ENCODE peak calls at places on chromosomes 7 and 10, in eight cellular contexts. One of them, this sample, is unnamed.

GRCh38 chr7:33054261-33054964 is 8.2 kb downstream of the NT5C3A start:
- DNase-seq in A549: no peak
- DNase-seq in bronchial epithelial cell: peak
- DNase-seq in GM12878: no peak
- DNase-seq in mucosa of descending colon: no peak
- DNase-seq in lower lobe of right lung: no peak
- DNase-seq in tibial nerve: no peak
- DNase-seq in GM12865: no peak
- DNase-seq in this sample: no peak

GRCh38 chr7:131544449-131545425 is 11.7 kb downstream of the PODXL start:
- DNase-seq in mucosa of descending colon: no peak
- DNase-seq in bronchial epithelial cell: no peak
- DNase-seq in GM12878: no peak
- DNase-seq in A549: no peak
- DNase-seq in lower lobe of right lung: no peak
- DNase-seq in GM12865: peak
- DNase-seq in tibial nerve: no peak
- DNase-seq in this sample: no peak

GRCh38 chr10:12729885-12730284 is 271.6 kb downstream of the CCDC3 start:
- DNase-seq in A549: no peak
- DNase-seq in tibial nerve: no peak
- DNase-seq in lower lobe of right lung: no peak
- DNase-seq in GM12865: no peak
- DNase-seq in GM12878: no peak
- DNase-seq in mucosa of descending colon: no peak
- DNase-seq in bronchial epithelial cell: no peak
- DNase-seq in this sample: peak

GRCh38 chr7:155721056-155721455 is 76.6 kb downstream of the RBM33 start:
- DNase-seq in mucosa of descending colon: no peak
- DNase-seq in lower lobe of right lung: no peak
- DNase-seq in bronchial epithelial cell: no peak
- DNase-seq in GM12865: peak
- DNase-seq in GM12878: no peak
- DNase-seq in tibial nerve: no peak
- DNase-seq in A549: no peak
- DNase-seq in this sample: no peak

GRCh38 chr10:82969405-82969804 is 1094.4 kb downstream of the NRG3 start:
- DNase-seq in GM12878: no peak
- DNase-seq in GM12865: peak
- DNase-seq in mucosa of descending colon: no peak
- DNase-seq in tibial nerve: no peak
- DNase-seq in A549: no peak
- DNase-seq in bronchial epithelial cell: peak
- DNase-seq in lower lobe of right lung: no peak
- DNase-seq in this sample: no peak

GRCh38 chr10:110671788-110672579 is 27.8 kb downstream of the RBM20 start:
- DNase-seq in bronchial epithelial cell: peak
- DNase-seq in mucosa of descending colon: peak
- DNase-seq in tibial nerve: no peak
- DNase-seq in GM12878: peak
- DNase-seq in lower lobe of right lung: peak
- DNase-seq in A549: peak
- DNase-seq in GM12865: peak
- DNase-seq in this sample: peak

GRCh38 chr10:3681642-3682554 is 103.1 kb downstream of the KLF6 start:
- DNase-seq in lower lobe of right lung: no peak
- DNase-seq in A549: no peak
- DNase-seq in bronchial epithelial cell: no peak
- DNase-seq in GM12878: no peak
- DNase-seq in mucosa of descending colon: no peak
- DNase-seq in GM12865: no peak
- DNase-seq in tibial nerve: no peak
- DNase-seq in this sample: peak

GRCh38 chr10:99531026-99531695 is 1.6 kb upstream of the NKX2-3 start:
- DNase-seq in A549: no peak
- DNase-seq in bronchial epithelial cell: no peak
- DNase-seq in GM12878: no peak
- DNase-seq in mucosa of descending colon: no peak
- DNase-seq in GM12865: no peak
- DNase-seq in lower lobe of right lung: no peak
- DNase-seq in tibial nerve: no peak
- DNase-seq in this sample: no peak

GRCh38 chr7:46854958-46855473 is 726.9 kb downstream of the TNS3 start:
- DNase-seq in GM12878: no peak
- DNase-seq in GM12865: no peak
- DNase-seq in A549: no peak
- DNase-seq in bronchial epithelial cell: peak
- DNase-seq in mucosa of descending colon: no peak
- DNase-seq in tibial nerve: no peak
- DNase-seq in lower lobe of right lung: no peak
- DNase-seq in this sample: no peak

DNA sequence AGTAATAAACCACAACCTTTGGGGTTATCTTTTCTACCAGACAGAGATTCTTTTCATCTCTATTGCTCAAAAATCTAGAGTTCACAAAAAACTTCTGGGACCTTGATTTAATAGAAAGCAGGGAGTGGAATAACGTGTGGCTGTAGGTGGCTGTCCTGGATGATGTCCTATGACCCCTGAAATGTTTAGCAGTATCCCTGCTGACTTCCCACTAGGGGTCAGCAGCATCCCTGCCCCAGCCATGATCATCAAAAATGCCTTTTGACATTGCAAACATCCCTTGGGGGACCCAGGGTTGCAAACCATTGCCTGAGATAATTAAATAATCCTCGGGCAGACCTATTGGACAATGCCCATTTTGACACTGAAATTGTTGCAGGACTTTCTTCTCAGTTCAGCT is 177.1 kb downstream of the USP6NL start:
- DNase-seq in tibial nerve: no peak
- DNase-seq in lower lobe of right lung: no peak
- DNase-seq in bronchial epithelial cell: no peak
- DNase-seq in GM12865: peak
- DNase-seq in A549: peak
- DNase-seq in GM12878: no peak
- DNase-seq in mucosa of descending colon: no peak
- DNase-seq in this sample: no peak
- TF ChIP-seq CTCF in tibial nerve: no peak
- TF ChIP-seq CTCF in lower lobe of right lung: peak
- TF ChIP-seq CTCF in bronchial epithelial cell: no peak
- TF ChIP-seq CTCF in GM12865: peak
- TF ChIP-seq CTCF in A549: peak
- TF ChIP-seq CTCF in GM12878: peak
- TF ChIP-seq CTCF in mucosa of descending colon: no peak
- TF ChIP-seq CTCF in this sample: peak

DNA sequence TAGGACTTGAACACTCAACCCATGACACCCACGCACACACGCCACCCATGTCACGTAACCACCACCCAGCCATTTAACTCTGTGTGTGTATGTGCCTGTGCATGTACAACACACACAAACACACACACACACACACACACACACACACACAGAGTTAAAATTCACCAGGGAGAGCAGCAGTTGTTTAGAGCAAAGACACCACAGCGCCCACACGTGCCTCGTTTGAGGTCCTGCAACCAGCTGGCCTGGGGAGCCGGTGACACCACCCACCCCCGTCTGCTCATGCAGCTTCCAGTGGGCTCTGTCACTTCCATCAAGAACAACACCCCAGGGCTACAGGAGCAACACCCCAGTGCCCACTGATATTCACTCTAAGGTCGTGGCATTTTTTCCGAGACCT is 97.4 kb downstream of the ELFN1 start:
- DNase-seq in lower lobe of right lung: no peak
- DNase-seq in GM12878: no peak
- DNase-seq in A549: no peak
- DNase-seq in GM12865: no peak
- DNase-seq in tibial nerve: no peak
- DNase-seq in mucosa of descending colon: no peak
- DNase-seq in bronchial epithelial cell: no peak
- DNase-seq in this sample: no peak
- TF ChIP-seq CTCF in lower lobe of right lung: no peak
- TF ChIP-seq CTCF in GM12878: no peak
- TF ChIP-seq CTCF in A549: no peak
- TF ChIP-seq CTCF in GM12865: no peak
- TF ChIP-seq CTCF in tibial nerve: no peak
- TF ChIP-seq CTCF in mucosa of descending colon: no peak
- TF ChIP-seq CTCF in bronchial epithelial cell: no peak
- TF ChIP-seq CTCF in this sample: peak

GRCh38 chr10:92573798-92574544 is at the start of gene IDE:
- DNase-seq in GM12878: peak
- DNase-seq in A549: peak
- DNase-seq in mucosa of descending colon: peak
- DNase-seq in bronchial epithelial cell: peak
- DNase-seq in lower lobe of right lung: peak
- DNase-seq in tibial nerve: peak
- DNase-seq in GM12865: peak
- DNase-seq in this sample: peak
- TF ChIP-seq CTCF in GM12878: peak
- TF ChIP-seq CTCF in A549: peak
- TF ChIP-seq CTCF in mucosa of descending colon: peak
- TF ChIP-seq CTCF in bronchial epithelial cell: peak
- TF ChIP-seq CTCF in lower lobe of right lung: no peak
- TF ChIP-seq CTCF in tibial nerve: peak
- TF ChIP-seq CTCF in GM12865: peak
- TF ChIP-seq CTCF in this sample: no peak

GRCh38 chr10:64547168-64547567 is 1026.0 kb downstream of the REEP3 start:
- DNase-seq in tibial nerve: no peak
- DNase-seq in GM12865: no peak
- DNase-seq in lower lobe of right lung: no peak
- DNase-seq in mucosa of descending colon: no peak
- DNase-seq in A549: no peak
- DNase-seq in bronchial epithelial cell: no peak
- DNase-seq in GM12878: no peak
- DNase-seq in this sample: no peak

GRCh38 chr10:64546073-64546472 is 1024.9 kb downstream of the REEP3 start:
- DNase-seq in GM12878: no peak
- DNase-seq in tibial nerve: no peak
- DNase-seq in lower lobe of right lung: no peak
- DNase-seq in GM12865: no peak
- DNase-seq in A549: no peak
- DNase-seq in bronchial epithelial cell: no peak
- DNase-seq in mucosa of descending colon: no peak
- DNase-seq in this sample: no peak
- TF ChIP-seq CTCF in GM12878: no peak
- TF ChIP-seq CTCF in tibial nerve: no peak
- TF ChIP-seq CTCF in lower lobe of right lung: no peak
- TF ChIP-seq CTCF in GM12865: no peak
- TF ChIP-seq CTCF in A549: no peak
- TF ChIP-seq CTCF in bronchial epithelial cell: no peak
- TF ChIP-seq CTCF in mucosa of descending colon: no peak
- TF ChIP-seq CTCF in this sample: no peak

GRCh38 chr10:29472268-29473086 is 162.3 kb downstream of the SVIL start:
- DNase-seq in mucosa of descending colon: no peak
- DNase-seq in GM12878: no peak
- DNase-seq in tibial nerve: no peak
- DNase-seq in bronchial epithelial cell: no peak
- DNase-seq in lower lobe of right lung: no peak
- DNase-seq in A549: no peak
- DNase-seq in GM12865: no peak
- DNase-seq in this sample: no peak

GRCh38 chr10:29471483-29471859 is 163.3 kb downstream of the SVIL start:
- DNase-seq in bronchial epithelial cell: peak
- DNase-seq in GM12865: no peak
- DNase-seq in tibial nerve: no peak
- DNase-seq in GM12878: no peak
- DNase-seq in mucosa of descending colon: no peak
- DNase-seq in A549: no peak
- DNase-seq in lower lobe of right lung: no peak
- DNase-seq in this sample: no peak

GRCh38 chr10:29469481-29470354 is 165.1 kb downstream of the SVIL start:
- DNase-seq in mucosa of descending colon: no peak
- DNase-seq in bronchial epithelial cell: no peak
- DNase-seq in tibial nerve: no peak
- DNase-seq in A549: no peak
- DNase-seq in GM12865: no peak
- DNase-seq in lower lobe of right lung: no peak
- DNase-seq in GM12878: no peak
- DNase-seq in this sample: no peak

GRCh38 chr10:29470843-29471482 is 163.8 kb downstream of the SVIL start:
- DNase-seq in GM12865: no peak
- DNase-seq in lower lobe of right lung: no peak
- DNase-seq in A549: no peak
- DNase-seq in bronchial epithelial cell: no peak
- DNase-seq in GM12878: no peak
- DNase-seq in tibial nerve: no peak
- DNase-seq in mucosa of descending colon: no peak
- DNase-seq in this sample: no peak

GRCh38 chr10:29470355-29470705 is 164.4 kb downstream of the SVIL start:
- DNase-seq in GM12865: no peak
- DNase-seq in bronchial epithelial cell: no peak
- DNase-seq in lower lobe of right lung: no peak
- DNase-seq in A549: peak
- DNase-seq in mucosa of descending colon: no peak
- DNase-seq in tibial nerve: no peak
- DNase-seq in GM12878: no peak
- DNase-seq in this sample: peak
- TF ChIP-seq CTCF in GM12865: peak
- TF ChIP-seq CTCF in bronchial epithelial cell: peak
- TF ChIP-seq CTCF in lower lobe of right lung: no peak
- TF ChIP-seq CTCF in A549: peak
- TF ChIP-seq CTCF in mucosa of descending colon: no peak
- TF ChIP-seq CTCF in tibial nerve: no peak
- TF ChIP-seq CTCF in GM12878: peak
- TF ChIP-seq CTCF in this sample: peak

GRCh38 chr7:142445019-142445686 is 187.3 kb upstream of the PRSS58 start:
- DNase-seq in GM12878: no peak
- DNase-seq in A549: no peak
- DNase-seq in tibial nerve: no peak
- DNase-seq in GM12865: no peak
- DNase-seq in lower lobe of right lung: no peak
- DNase-seq in mucosa of descending colon: no peak
- DNase-seq in bronchial epithelial cell: no peak
- DNase-seq in this sample: peak
- TF ChIP-seq CTCF in GM12878: no peak
- TF ChIP-seq CTCF in A549: no peak
- TF ChIP-seq CTCF in tibial nerve: no peak
- TF ChIP-seq CTCF in GM12865: peak
- TF ChIP-seq CTCF in lower lobe of right lung: no peak
- TF ChIP-seq CTCF in mucosa of descending colon: no peak
- TF ChIP-seq CTCF in bronchial epithelial cell: peak
- TF ChIP-seq CTCF in this sample: peak

GRCh38 chr7:151056286-151057037 is 1.2 kb downstream of the CDK5 start:
- DNase-seq in GM12878: no peak
- DNase-seq in A549: no peak
- DNase-seq in tibial nerve: no peak
- DNase-seq in GM12865: no peak
- DNase-seq in mucosa of descending colon: peak
- DNase-seq in lower lobe of right lung: no peak
- DNase-seq in bronchial epithelial cell: no peak
- DNase-seq in this sample: no peak
- TF ChIP-seq CTCF in GM12878: no peak
- TF ChIP-seq CTCF in A549: no peak
- TF ChIP-seq CTCF in tibial nerve: no peak
- TF ChIP-seq CTCF in GM12865: no peak
- TF ChIP-seq CTCF in mucosa of descending colon: no peak
- TF ChIP-seq CTCF in lower lobe of right lung: no peak
- TF ChIP-seq CTCF in bronchial epithelial cell: peak
- TF ChIP-seq CTCF in this sample: peak

This sample was measured in glutamatergic neuron.